ENCODE peak calls at places on chromosomes 2 and 18, in six cellular contexts. One of them, this sample, is unnamed.

GRCh38 chr2:72605836-72606442 is 219.9 kb downstream of the EXOC6B start:
- DNase-seq in GM19239: no peak
- DNase-seq in Ammon's horn: no peak
- DNase-seq in spleen: no peak
- DNase-seq in heart left ventricle: no peak
- DNase-seq in putamen: no peak
- DNase-seq in this sample: no peak

GRCh38 chr2:33363599-33364300 is 112.7 kb upstream of the RASGRP3 start:
- DNase-seq in GM19239: no peak
- DNase-seq in Ammon's horn: no peak
- DNase-seq in spleen: no peak
- DNase-seq in heart left ventricle: no peak
- DNase-seq in putamen: no peak
- DNase-seq in this sample: no peak

GRCh38 chr2:225670111-225670974 is 270.8 kb downstream of the NYAP2 start:
- DNase-seq in GM19239: no peak
- DNase-seq in Ammon's horn: peak
- DNase-seq in spleen: no peak
- DNase-seq in heart left ventricle: no peak
- DNase-seq in putamen: no peak
- DNase-seq in this sample: no peak

GRCh38 chr2:235283246-235283645 is 210.6 kb upstream of the AGAP1 start:
- DNase-seq in GM19239: no peak
- DNase-seq in Ammon's horn: peak
- DNase-seq in spleen: no peak
- DNase-seq in heart left ventricle: no peak
- DNase-seq in putamen: no peak
- DNase-seq in this sample: no peak

GRCh38 chr2:109321570-109321969 is 192.6 kb downstream of the SH3RF3 start:
- DNase-seq in GM19239: no peak
- DNase-seq in Ammon's horn: no peak
- DNase-seq in spleen: no peak
- DNase-seq in heart left ventricle: no peak
- DNase-seq in putamen: no peak
- DNase-seq in this sample: no peak

GRCh38 chr2:20526146-20526545 is 79.3 kb downstream of the RHOB start:
- DNase-seq in GM19239: no peak
- DNase-seq in Ammon's horn: no peak
- DNase-seq in spleen: no peak
- DNase-seq in heart left ventricle: no peak
- DNase-seq in putamen: no peak
- DNase-seq in this sample: no peak

GRCh38 chr2:171146071-171146470 is 14.6 kb downstream of the TLK1 start:
- DNase-seq in GM19239: no peak
- DNase-seq in Ammon's horn: no peak
- DNase-seq in spleen: no peak
- DNase-seq in heart left ventricle: no peak
- DNase-seq in putamen: no peak
- DNase-seq in this sample: no peak

GRCh38 chr2:52703004-52703403 is 1064.6 kb upstream of the CHAC2 start:
- DNase-seq in GM19239: no peak
- DNase-seq in Ammon's horn: peak
- DNase-seq in spleen: no peak
- DNase-seq in heart left ventricle: no peak
- DNase-seq in putamen: no peak
- DNase-seq in this sample: no peak

GRCh38 chr2:233990261-233990798 is 60.2 kb upstream of the SPP2 start:
- DNase-seq in GM19239: no peak
- DNase-seq in Ammon's horn: no peak
- DNase-seq in spleen: no peak
- DNase-seq in heart left ventricle: no peak
- DNase-seq in putamen: no peak
- DNase-seq in this sample: no peak

GRCh38 chr2:36403675-36404230 is 48.2 kb downstream of the CRIM1 start:
- DNase-seq in GM19239: no peak
- DNase-seq in Ammon's horn: no peak
- DNase-seq in spleen: no peak
- DNase-seq in heart left ventricle: no peak
- DNase-seq in putamen: no peak
- DNase-seq in this sample: no peak

GRCh38 chr18:42185486-42185885 is 230.5 kb downstream of the PIK3C3 start:
- DNase-seq in GM19239: no peak
- DNase-seq in Ammon's horn: no peak
- DNase-seq in spleen: no peak
- DNase-seq in heart left ventricle: no peak
- DNase-seq in putamen: no peak
- DNase-seq in this sample: no peak

GRCh38 chr2:165634855-165635254 is 159.2 kb downstream of the GALNT3 start:
- DNase-seq in GM19239: no peak
- DNase-seq in Ammon's horn: peak
- DNase-seq in spleen: no peak
- DNase-seq in heart left ventricle: peak
- DNase-seq in putamen: peak
- DNase-seq in this sample: peak

GRCh38 chr2:28201711-28202180 is 190.9 kb upstream of the FOSL2 start:
- DNase-seq in GM19239: no peak
- DNase-seq in Ammon's horn: no peak
- DNase-seq in spleen: no peak
- DNase-seq in heart left ventricle: no peak
- DNase-seq in putamen: no peak
- DNase-seq in this sample: peak

GRCh38 chr2:128579825-128580224 is 261.2 kb upstream of the HS6ST1 start:
- DNase-seq in GM19239: no peak
- DNase-seq in Ammon's horn: no peak
- DNase-seq in spleen: no peak
- DNase-seq in heart left ventricle: no peak
- DNase-seq in putamen: no peak
- DNase-seq in this sample: no peak

GRCh38 chr2:98608962-98609604 is 694 bp downstream of the UNC50 start:
- DNase-seq in GM19239: no peak
- DNase-seq in Ammon's horn: no peak
- DNase-seq in spleen: peak
- DNase-seq in heart left ventricle: no peak
- DNase-seq in putamen: no peak
- DNase-seq in this sample: no peak

GRCh38 chr2:239660390-239661228 is 259.8 kb upstream of the HDAC4 start:
- DNase-seq in GM19239: no peak
- DNase-seq in Ammon's horn: peak
- DNase-seq in spleen: no peak
- DNase-seq in heart left ventricle: no peak
- DNase-seq in putamen: peak
- DNase-seq in this sample: peak

GRCh38 chr2:74462786-74463105 is 2.4 kb downstream of the MOGS start:
- DNase-seq in GM19239: no peak
- DNase-seq in Ammon's horn: no peak
- DNase-seq in spleen: peak
- DNase-seq in heart left ventricle: no peak
- DNase-seq in putamen: no peak
- DNase-seq in this sample: no peak

GRCh38 chr2:65937379-65938160 is 497.4 kb upstream of the MEIS1 start:
- DNase-seq in GM19239: no peak
- DNase-seq in Ammon's horn: no peak
- DNase-seq in spleen: no peak
- DNase-seq in heart left ventricle: no peak
- DNase-seq in putamen: no peak
- DNase-seq in this sample: no peak

GRCh38 chr2:101770672-101771071 is 73.2 kb downstream of the MAP4K4 start:
- DNase-seq in GM19239: no peak
- DNase-seq in Ammon's horn: no peak
- DNase-seq in spleen: no peak
- DNase-seq in heart left ventricle: no peak
- DNase-seq in putamen: no peak
- DNase-seq in this sample: no peak

GRCh38 chr2:125172181-125172580 is 1147.1 kb downstream of the CNTNAP5 start:
- DNase-seq in GM19239: no peak
- DNase-seq in Ammon's horn: no peak
- DNase-seq in spleen: no peak
- DNase-seq in heart left ventricle: no peak
- DNase-seq in putamen: no peak
- DNase-seq in this sample: no peak

GRCh38 chr18:44922968-44923367 is 242.3 kb downstream of the SETBP1 start:
- DNase-seq in GM19239: no peak
- DNase-seq in Ammon's horn: no peak
- DNase-seq in spleen: no peak
- DNase-seq in heart left ventricle: no peak
- DNase-seq in putamen: no peak
- DNase-seq in this sample: no peak

GRCh38 chr18:63293930-63294329 is 25.6 kb downstream of the BCL2 start:
- DNase-seq in GM19239: no peak
- DNase-seq in Ammon's horn: peak
- DNase-seq in spleen: no peak
- DNase-seq in heart left ventricle: no peak
- DNase-seq in putamen: peak
- DNase-seq in this sample: no peak

GRCh38 chr2:197399887-197400540 is 34.8 kb downstream of the SF3B1 start:
- DNase-seq in GM19239: no peak
- DNase-seq in Ammon's horn: no peak
- DNase-seq in spleen: no peak
- DNase-seq in heart left ventricle: no peak
- DNase-seq in putamen: no peak
- DNase-seq in this sample: no peak

GRCh38 chr2:200968735-200969134 is 5.3 kb upstream of the ORC2 start:
- DNase-seq in GM19239: no peak
- DNase-seq in Ammon's horn: no peak
- DNase-seq in spleen: no peak
- DNase-seq in heart left ventricle: no peak
- DNase-seq in putamen: no peak
- DNase-seq in this sample: no peak

GRCh38 chr18:68034293-68034692 is 517.8 kb upstream of the DSEL start:
- DNase-seq in GM19239: no peak
- DNase-seq in Ammon's horn: no peak
- DNase-seq in spleen: no peak
- DNase-seq in heart left ventricle: no peak
- DNase-seq in putamen: no peak
- DNase-seq in this sample: no peak

GRCh38 chr18:21327101-21327500 is 85.1 kb downstream of the GREB1L start:
- DNase-seq in GM19239: no peak
- DNase-seq in Ammon's horn: no peak
- DNase-seq in spleen: no peak
- DNase-seq in heart left ventricle: no peak
- DNase-seq in putamen: no peak
- DNase-seq in this sample: no peak

GRCh38 chr2:96353606-96354095 is 18.1 kb downstream of the NCAPH start:
- DNase-seq in GM19239: no peak
- DNase-seq in Ammon's horn: no peak
- DNase-seq in spleen: no peak
- DNase-seq in heart left ventricle: no peak
- DNase-seq in putamen: no peak
- DNase-seq in this sample: no peak

GRCh38 chr2:105789745-105790466 is 45.2 kb downstream of the NCK2 start:
- DNase-seq in GM19239: no peak
- DNase-seq in Ammon's horn: peak
- DNase-seq in spleen: no peak
- DNase-seq in heart left ventricle: peak
- DNase-seq in putamen: no peak
- DNase-seq in this sample: no peak

GRCh38 chr2:64311948-64312621 is 141.9 kb upstream of the LGALSL start:
- DNase-seq in GM19239: no peak
- DNase-seq in Ammon's horn: peak
- DNase-seq in spleen: no peak
- DNase-seq in heart left ventricle: peak
- DNase-seq in putamen: peak
- DNase-seq in this sample: peak

GRCh38 chr2:174195253-174195652 is 53.1 kb downstream of the OLA1 start:
- DNase-seq in GM19239: no peak
- DNase-seq in Ammon's horn: no peak
- DNase-seq in spleen: no peak
- DNase-seq in heart left ventricle: no peak
- DNase-seq in putamen: no peak
- DNase-seq in this sample: no peak

GRCh38 chr2:128610496-128610895 is 291.8 kb upstream of the HS6ST1 start:
- DNase-seq in GM19239: no peak
- DNase-seq in Ammon's horn: no peak
- DNase-seq in spleen: peak
- DNase-seq in heart left ventricle: no peak
- DNase-seq in putamen: no peak
- DNase-seq in this sample: peak

GRCh38 chr2:1632006-1632348 is 112.3 kb downstream of the PXDN start:
- DNase-seq in GM19239: no peak
- DNase-seq in Ammon's horn: no peak
- DNase-seq in spleen: no peak
- DNase-seq in heart left ventricle: no peak
- DNase-seq in putamen: no peak
- DNase-seq in this sample: peak

GRCh38 chr2:128396500-128396891 is 77.8 kb upstream of the HS6ST1 start:
- DNase-seq in GM19239: no peak
- DNase-seq in Ammon's horn: no peak
- DNase-seq in spleen: peak
- DNase-seq in heart left ventricle: no peak
- DNase-seq in putamen: no peak
- DNase-seq in this sample: no peak

GRCh38 chr2:32772623-32773221 is 144.9 kb downstream of the TTC27 start:
- DNase-seq in GM19239: no peak
- DNase-seq in Ammon's horn: peak
- DNase-seq in spleen: no peak
- DNase-seq in heart left ventricle: no peak
- DNase-seq in putamen: peak
- DNase-seq in this sample: no peak

GRCh38 chr2:26010943-26011342 is 22.9 kb upstream of the RAB10 start:
- DNase-seq in GM19239: no peak
- DNase-seq in Ammon's horn: no peak
- DNase-seq in spleen: no peak
- DNase-seq in heart left ventricle: no peak
- DNase-seq in putamen: no peak
- DNase-seq in this sample: no peak

GRCh38 chr18:9861157-9861556 is 24.6 kb upstream of the TXNDC2 start:
- DNase-seq in GM19239: no peak
- DNase-seq in Ammon's horn: no peak
- DNase-seq in spleen: no peak
- DNase-seq in heart left ventricle: no peak
- DNase-seq in putamen: no peak
- DNase-seq in this sample: no peak

GRCh38 chr2:564471-565181 is 112.6 kb downstream of the TMEM18 start:
- DNase-seq in GM19239: no peak
- DNase-seq in Ammon's horn: no peak
- DNase-seq in spleen: no peak
- DNase-seq in heart left ventricle: no peak
- DNase-seq in putamen: no peak
- DNase-seq in this sample: no peak